ENCODE peak calls at places on chromosomes 7 and 10, in six cellular contexts. One of them, this sample, is unnamed.
A peak's percentile ranks its signal among the peaks of the same experiment; 100 is the strongest.

GRCh38 chr7:129188372-129188891 is at the start of gene SMO:
- DNase-seq in endothelial cell of umbilical vein: peak; percentile 61
- DNase-seq in breast epithelium: no peak
- DNase-seq in lower lobe of right lung: no peak
- DNase-seq in cardiac fibroblast: no peak
- DNase-seq in bronchial epithelial cell: no peak
- DNase-seq in this sample: no peak

GRCh38 chr10:29392376-29393021 is 103.6 kb downstream of the LYZL1 start:
- DNase-seq in endothelial cell of umbilical vein: peak; percentile 47
- DNase-seq in breast epithelium: no peak
- DNase-seq in bronchial epithelial cell: peak; percentile 17
- DNase-seq in cardiac fibroblast: peak; percentile 59
- DNase-seq in lower lobe of right lung: no peak
- DNase-seq in this sample: no peak

GRCh38 chr10:24740714-24741113 is 17.0 kb upstream of the ARHGAP21 start:
- DNase-seq in cardiac fibroblast: no peak
- DNase-seq in endothelial cell of umbilical vein: no peak
- DNase-seq in bronchial epithelial cell: no peak
- DNase-seq in breast epithelium: no peak
- DNase-seq in lower lobe of right lung: no peak
- DNase-seq in this sample: no peak

GRCh38 chr7:139602143-139602722 is 78.7 kb downstream of the CLEC2L start:
- DNase-seq in lower lobe of right lung: no peak
- DNase-seq in bronchial epithelial cell: peak; percentile 47
- DNase-seq in cardiac fibroblast: peak; percentile 54
- DNase-seq in breast epithelium: no peak
- DNase-seq in endothelial cell of umbilical vein: peak; percentile 49
- DNase-seq in this sample: no peak

GRCh38 chr7:36185732-36186131 is 32.7 kb downstream of the EEPD1 start:
- DNase-seq in endothelial cell of umbilical vein: no peak
- DNase-seq in breast epithelium: no peak
- DNase-seq in lower lobe of right lung: no peak
- DNase-seq in cardiac fibroblast: no peak
- DNase-seq in bronchial epithelial cell: peak; percentile 66
- DNase-seq in this sample: no peak

GRCh38 chr7:79982151-79982770 is 152.4 kb upstream of the GNAI1 start:
- DNase-seq in cardiac fibroblast: peak; percentile 70
- DNase-seq in bronchial epithelial cell: peak; percentile 88
- DNase-seq in breast epithelium: no peak
- DNase-seq in lower lobe of right lung: no peak
- DNase-seq in endothelial cell of umbilical vein: peak; percentile 32
- DNase-seq in this sample: peak; percentile 80

GRCh38 chr7:79593819-79594218 is 140.4 kb upstream of the MAGI2 start:
- DNase-seq in endothelial cell of umbilical vein: peak; percentile 73
- DNase-seq in lower lobe of right lung: no peak
- DNase-seq in bronchial epithelial cell: no peak
- DNase-seq in cardiac fibroblast: no peak
- DNase-seq in breast epithelium: no peak
- DNase-seq in this sample: no peak

GRCh38 chr10:6053816-6054581 is 8.2 kb downstream of the IL2RA start:
- DNase-seq in cardiac fibroblast: no peak
- DNase-seq in bronchial epithelial cell: no peak
- DNase-seq in breast epithelium: no peak
- DNase-seq in lower lobe of right lung: peak; percentile 77
- DNase-seq in endothelial cell of umbilical vein: no peak
- DNase-seq in this sample: no peak

GRCh38 chr10:21926358-21926890 is 77.1 kb downstream of the DNAJC1 start:
- DNase-seq in breast epithelium: no peak
- DNase-seq in lower lobe of right lung: no peak
- DNase-seq in cardiac fibroblast: no peak
- DNase-seq in endothelial cell of umbilical vein: no peak
- DNase-seq in bronchial epithelial cell: peak; percentile 78
- DNase-seq in this sample: no peak

GRCh38 chr7:155796381-155797261 is 15.6 kb downstream of the SHH start:
- DNase-seq in bronchial epithelial cell: no peak
- DNase-seq in cardiac fibroblast: no peak
- DNase-seq in lower lobe of right lung: peak; percentile 78
- DNase-seq in breast epithelium: no peak
- DNase-seq in endothelial cell of umbilical vein: no peak
- DNase-seq in this sample: no peak

GRCh38 chr7:139526578-139527544 is 3.4 kb downstream of the CLEC2L start:
- DNase-seq in lower lobe of right lung: no peak
- DNase-seq in bronchial epithelial cell: no peak
- DNase-seq in endothelial cell of umbilical vein: no peak
- DNase-seq in cardiac fibroblast: peak; percentile 84
- DNase-seq in breast epithelium: no peak
- DNase-seq in this sample: peak; percentile 32

GRCh38 chr7:82697897-82698296 is 254.3 kb upstream of the CACNA2D1 start:
- DNase-seq in lower lobe of right lung: no peak
- DNase-seq in bronchial epithelial cell: peak; percentile 22
- DNase-seq in breast epithelium: no peak
- DNase-seq in cardiac fibroblast: peak; percentile 16
- DNase-seq in endothelial cell of umbilical vein: peak; percentile 69
- DNase-seq in this sample: no peak

GRCh38 chr7:24319209-24319608 is 35.2 kb downstream of the NPY start:
- DNase-seq in breast epithelium: no peak
- DNase-seq in bronchial epithelial cell: no peak
- DNase-seq in cardiac fibroblast: no peak
- DNase-seq in lower lobe of right lung: no peak
- DNase-seq in endothelial cell of umbilical vein: no peak
- DNase-seq in this sample: no peak

GRCh38 chr10:91653214-91653875 is 20.5 kb upstream of the PPP1R3C start:
- DNase-seq in cardiac fibroblast: peak; percentile 90
- DNase-seq in endothelial cell of umbilical vein: peak; percentile 13
- DNase-seq in lower lobe of right lung: no peak
- DNase-seq in breast epithelium: no peak
- DNase-seq in bronchial epithelial cell: peak; percentile 99
- DNase-seq in this sample: no peak

GRCh38 chr10:59905735-59906416 is 480 bp downstream of the CCDC6 start:
- DNase-seq in bronchial epithelial cell: no peak
- DNase-seq in cardiac fibroblast: no peak
- DNase-seq in lower lobe of right lung: peak; percentile 52
- DNase-seq in breast epithelium: no peak
- DNase-seq in endothelial cell of umbilical vein: no peak
- DNase-seq in this sample: no peak

GRCh38 chr7:50431316-50431715 is 18.8 kb downstream of the FIGNL1 start:
- DNase-seq in endothelial cell of umbilical vein: no peak
- DNase-seq in lower lobe of right lung: no peak
- DNase-seq in breast epithelium: no peak
- DNase-seq in cardiac fibroblast: no peak
- DNase-seq in bronchial epithelial cell: no peak
- DNase-seq in this sample: no peak

GRCh38 chr7:105909742-105910141 is 33.3 kb upstream of the ATXN7L1 start:
- DNase-seq in cardiac fibroblast: no peak
- DNase-seq in lower lobe of right lung: no peak
- DNase-seq in endothelial cell of umbilical vein: no peak
- DNase-seq in breast epithelium: no peak
- DNase-seq in bronchial epithelial cell: no peak
- DNase-seq in this sample: no peak

GRCh38 chr10:88848499-88848898 is 3.1 kb downstream of the ANKRD22 start:
- DNase-seq in lower lobe of right lung: no peak
- DNase-seq in cardiac fibroblast: peak; percentile 81
- DNase-seq in bronchial epithelial cell: peak; percentile 94
- DNase-seq in endothelial cell of umbilical vein: peak; percentile 68
- DNase-seq in breast epithelium: no peak
- DNase-seq in this sample: peak; percentile 50

GRCh38 chr7:93890464-93891068 is at the start of gene TFPI2:
- DNase-seq in lower lobe of right lung: peak; percentile 42
- DNase-seq in endothelial cell of umbilical vein: peak; percentile 62
- DNase-seq in breast epithelium: no peak
- DNase-seq in cardiac fibroblast: peak; percentile 92
- DNase-seq in bronchial epithelial cell: peak; percentile 91
- DNase-seq in this sample: no peak

GRCh38 chr7:16268821-16269768 is 152.2 kb downstream of the CRPPA start:
- DNase-seq in cardiac fibroblast: peak; percentile 47
- DNase-seq in endothelial cell of umbilical vein: no peak
- DNase-seq in bronchial epithelial cell: peak; percentile 79
- DNase-seq in lower lobe of right lung: no peak
- DNase-seq in breast epithelium: no peak
- DNase-seq in this sample: no peak

GRCh38 chr7:142412551-142413193 is 154.8 kb upstream of the PRSS58 start:
- DNase-seq in lower lobe of right lung: no peak
- DNase-seq in bronchial epithelial cell: peak; percentile 61
- DNase-seq in endothelial cell of umbilical vein: peak; percentile 50
- DNase-seq in breast epithelium: no peak
- DNase-seq in cardiac fibroblast: peak; percentile 77
- DNase-seq in this sample: peak; percentile 32

GRCh38 chr10:132400041-132400546 is 3.1 kb downstream of the PWWP2B start:
- DNase-seq in lower lobe of right lung: peak; percentile 42
- DNase-seq in cardiac fibroblast: no peak
- DNase-seq in endothelial cell of umbilical vein: no peak
- DNase-seq in bronchial epithelial cell: no peak
- DNase-seq in breast epithelium: no peak
- DNase-seq in this sample: no peak

GRCh38 chr7:142482899-142483658 is 225.2 kb upstream of the PRSS58 start:
- DNase-seq in endothelial cell of umbilical vein: peak; percentile 43
- DNase-seq in breast epithelium: no peak
- DNase-seq in cardiac fibroblast: peak; percentile 63
- DNase-seq in bronchial epithelial cell: peak; percentile 48
- DNase-seq in lower lobe of right lung: no peak
- DNase-seq in this sample: peak; percentile 26

GRCh38 chr7:123324283-123324682 is 124.5 kb upstream of the SLC13A1 start:
- DNase-seq in bronchial epithelial cell: peak; percentile 16
- DNase-seq in breast epithelium: no peak
- DNase-seq in cardiac fibroblast: no peak
- DNase-seq in endothelial cell of umbilical vein: no peak
- DNase-seq in lower lobe of right lung: no peak
- DNase-seq in this sample: no peak

GRCh38 chr7:137354361-137354760 is 10.8 kb upstream of the PTN start:
- DNase-seq in endothelial cell of umbilical vein: no peak
- DNase-seq in cardiac fibroblast: peak; percentile 56
- DNase-seq in bronchial epithelial cell: no peak
- DNase-seq in breast epithelium: peak; percentile 50
- DNase-seq in lower lobe of right lung: no peak
- DNase-seq in this sample: no peak

GRCh38 chr10:29297678-29298077 is 8.8 kb downstream of the LYZL1 start:
- DNase-seq in bronchial epithelial cell: no peak
- DNase-seq in cardiac fibroblast: peak; percentile 16
- DNase-seq in lower lobe of right lung: no peak
- DNase-seq in breast epithelium: no peak
- DNase-seq in endothelial cell of umbilical vein: no peak
- DNase-seq in this sample: no peak

GRCh38 chr7:15801565-15801964 is 115.1 kb upstream of the MEOX2 start:
- DNase-seq in bronchial epithelial cell: no peak
- DNase-seq in cardiac fibroblast: peak; percentile 86
- DNase-seq in breast epithelium: no peak
- DNase-seq in lower lobe of right lung: no peak
- DNase-seq in endothelial cell of umbilical vein: peak; percentile 65
- DNase-seq in this sample: no peak

GRCh38 chr10:113947138-113948011 is 92.9 kb downstream of the NHLRC2 start:
- DNase-seq in endothelial cell of umbilical vein: no peak
- DNase-seq in cardiac fibroblast: no peak
- DNase-seq in bronchial epithelial cell: no peak
- DNase-seq in breast epithelium: no peak
- DNase-seq in lower lobe of right lung: no peak
- DNase-seq in this sample: no peak

GRCh38 chr10:121800831-121801230 is 127.0 kb downstream of the ATE1 start:
- DNase-seq in lower lobe of right lung: no peak
- DNase-seq in breast epithelium: no peak
- DNase-seq in bronchial epithelial cell: no peak
- DNase-seq in cardiac fibroblast: no peak
- DNase-seq in endothelial cell of umbilical vein: no peak
- DNase-seq in this sample: no peak

GRCh38 chr10:37379991-37380390 is 254.6 kb downstream of the ANKRD30A start:
- DNase-seq in bronchial epithelial cell: peak; percentile 100
- DNase-seq in endothelial cell of umbilical vein: no peak
- DNase-seq in lower lobe of right lung: no peak
- DNase-seq in cardiac fibroblast: peak; percentile 12
- DNase-seq in breast epithelium: no peak
- DNase-seq in this sample: no peak

GRCh38 chr10:93097386-93097785 is 23.7 kb downstream of the CYP26A1 start:
- DNase-seq in breast epithelium: no peak
- DNase-seq in bronchial epithelial cell: no peak
- DNase-seq in lower lobe of right lung: no peak
- DNase-seq in endothelial cell of umbilical vein: no peak
- DNase-seq in cardiac fibroblast: no peak
- DNase-seq in this sample: no peak

GRCh38 chr10:132366006-132366405 is 31.0 kb upstream of the PWWP2B start:
- DNase-seq in bronchial epithelial cell: no peak
- DNase-seq in lower lobe of right lung: peak; percentile 23
- DNase-seq in cardiac fibroblast: no peak
- DNase-seq in endothelial cell of umbilical vein: no peak
- DNase-seq in breast epithelium: no peak
- DNase-seq in this sample: no peak

GRCh38 chr10:921471-922414 is 9.8 kb downstream of the LARP4B start:
- DNase-seq in breast epithelium: no peak
- DNase-seq in endothelial cell of umbilical vein: no peak
- DNase-seq in bronchial epithelial cell: peak; percentile 33
- DNase-seq in lower lobe of right lung: no peak
- DNase-seq in cardiac fibroblast: peak; percentile 71
- DNase-seq in this sample: no peak

GRCh38 chr7:149787428-149788299 is 14.3 kb upstream of the ZNF467 start:
- DNase-seq in bronchial epithelial cell: no peak
- DNase-seq in breast epithelium: no peak
- DNase-seq in endothelial cell of umbilical vein: peak; percentile 28
- DNase-seq in cardiac fibroblast: no peak
- DNase-seq in lower lobe of right lung: no peak
- DNase-seq in this sample: no peak
- TF ChIP-seq CTCF in bronchial epithelial cell: peak; percentile 41
- TF ChIP-seq CTCF in breast epithelium: no peak
- TF ChIP-seq CTCF in endothelial cell of umbilical vein: peak; percentile 63
- TF ChIP-seq CTCF in cardiac fibroblast: peak; percentile 21
- TF ChIP-seq CTCF in lower lobe of right lung: peak; percentile 50
- TF ChIP-seq CTCF in this sample: no peak

DNA sequence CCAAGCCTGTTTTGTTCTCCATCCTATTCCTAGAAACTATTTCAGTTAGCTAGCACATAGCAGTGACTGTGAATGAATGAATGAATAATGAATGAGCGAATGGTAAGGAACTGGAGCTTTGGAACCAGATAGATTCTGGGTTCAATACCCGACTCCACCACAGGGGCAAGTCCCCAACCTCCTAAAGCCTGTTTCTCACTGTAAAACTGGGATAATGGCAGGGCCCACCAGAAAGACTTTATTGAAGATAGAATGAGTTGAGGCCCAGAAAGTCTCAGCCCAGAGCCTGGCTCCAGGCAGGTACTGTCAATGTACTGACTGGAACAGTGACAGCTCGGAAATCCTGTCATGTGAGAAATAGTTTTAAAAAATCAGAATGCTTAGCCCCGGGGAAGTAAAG is 1.1 kb upstream of the CDH23 start:
- DNase-seq in lower lobe of right lung: no peak
- DNase-seq in bronchial epithelial cell: no peak
- DNase-seq in cardiac fibroblast: no peak
- DNase-seq in breast epithelium: no peak
- DNase-seq in endothelial cell of umbilical vein: no peak
- DNase-seq in this sample: no peak
- TF ChIP-seq CTCF in lower lobe of right lung: no peak
- TF ChIP-seq CTCF in bronchial epithelial cell: no peak
- TF ChIP-seq CTCF in cardiac fibroblast: no peak
- TF ChIP-seq CTCF in breast epithelium: no peak
- TF ChIP-seq CTCF in endothelial cell of umbilical vein: no peak
- TF ChIP-seq CTCF in this sample: no peak

GRCh38 chr10:127679642-127680255 is 57.2 kb upstream of the FOXI2 start:
- DNase-seq in bronchial epithelial cell: no peak
- DNase-seq in breast epithelium: no peak
- DNase-seq in lower lobe of right lung: no peak
- DNase-seq in cardiac fibroblast: no peak
- DNase-seq in endothelial cell of umbilical vein: no peak
- DNase-seq in this sample: no peak
- TF ChIP-seq CTCF in bronchial epithelial cell: no peak
- TF ChIP-seq CTCF in breast epithelium: no peak
- TF ChIP-seq CTCF in lower lobe of right lung: no peak
- TF ChIP-seq CTCF in cardiac fibroblast: peak; percentile 9
- TF ChIP-seq CTCF in endothelial cell of umbilical vein: no peak
- TF ChIP-seq CTCF in this sample: no peak

GRCh38 chr10:48464121-48464870 is 140.6 kb downstream of the ARHGAP22 start:
- DNase-seq in endothelial cell of umbilical vein: no peak
- DNase-seq in breast epithelium: peak; percentile 36
- DNase-seq in lower lobe of right lung: no peak
- DNase-seq in cardiac fibroblast: no peak
- DNase-seq in bronchial epithelial cell: no peak
- DNase-seq in this sample: no peak
- TF ChIP-seq CTCF in endothelial cell of umbilical vein: no peak
- TF ChIP-seq CTCF in breast epithelium: no peak
- TF ChIP-seq CTCF in lower lobe of right lung: no peak
- TF ChIP-seq CTCF in cardiac fibroblast: no peak
- TF ChIP-seq CTCF in bronchial epithelial cell: no peak
- TF ChIP-seq CTCF in this sample: no peak